ENCODE peak calls at places on chromosome 5, in eight cellular contexts. B, M, E, F, Q, W, L and K are unnamed samples.

GRCh38 chr5:153895266-153895665 is 143.4 kb downstream of the FAM114A2 start:
- DNase-seq in M (no peak), B (no peak), L (no peak), W (no peak), F (no peak), E (no peak), Q (no peak), K (no peak)

GRCh38 chr5:59673438-59674058 is 220.0 kb downstream of the PDE4D start:
- DNase-seq in E (no peak), W (peak; percentile 22), B (peak; percentile 71), Q (no peak), M (no peak), L (peak; percentile 16), F (no peak), K (peak; percentile 66)

GRCh38 chr5:56763711-56764466 is 51.5 kb upstream of the MAP3K1 start:
- DNase-seq in W (no peak), F (no peak), B (peak; percentile 45), E (no peak), Q (no peak), L (peak; percentile 7), M (peak; percentile 14), K (peak; percentile 88)

GRCh38 chr5:1325191-1325741 is 19.6 kb downstream of the CLPTM1L start:
- DNase-seq in F (no peak), B (no peak), W (no peak), E (no peak), Q (no peak), M (no peak), L (no peak), K (no peak)

GRCh38 chr5:97764700-97765099 is 581.7 kb upstream of the RIOK2 start:
- DNase-seq in M (peak; percentile 66), Q (no peak), E (no peak), F (no peak), B (no peak), L (no peak), W (no peak), K (no peak)

GRCh38 chr5:128097781-128098180 is 14.2 kb downstream of the SLC12A2 start:
- DNase-seq in E (no peak), W (no peak), M (no peak), L (no peak), B (peak; percentile 23), F (no peak), Q (no peak), K (no peak)

GRCh38 chr5:176812269-176813259 is 2.2 kb downstream of the UNC5A start:
- DNase-seq in Q (peak; percentile 76), E (no peak), L (peak; percentile 83), M (no peak), W (peak; percentile 60), B (no peak), F (peak; percentile 11), K (peak; percentile 67)

GRCh38 chr5:151345187-151345807 is 2.1 kb downstream of the SLC36A2 start:
- DNase-seq in W (no peak), L (no peak), E (no peak), M (no peak), B (no peak), Q (no peak), F (no peak), K (no peak)

GRCh38 chr5:111635151-111635945 is 121.6 kb downstream of the NREP start:
- DNase-seq in L (no peak), M (no peak), B (no peak), F (no peak), W (no peak), Q (no peak), E (no peak), K (no peak)

GRCh38 chr5:85663708-85664031 is 954.1 kb upstream of the COX7C start:
- DNase-seq in M (no peak), W (no peak), B (no peak), L (no peak), F (no peak), E (no peak), Q (no peak), K (peak; percentile 28)

GRCh38 chr5:125376059-125376641 is 629.7 kb upstream of the ZNF608 start:
- DNase-seq in W (no peak), B (no peak), F (no peak), L (no peak), Q (no peak), E (no peak), M (no peak), K (peak; percentile 57)

GRCh38 chr5:138869763-138870500 is 5.2 kb downstream of the LRRTM2 start:
- DNase-seq in B (no peak), F (no peak), L (no peak), Q (no peak), M (peak; percentile 73), E (no peak), W (no peak), K (no peak)

GRCh38 chr5:88666761-88667186 is 216.2 kb downstream of the MEF2C start:
- DNase-seq in W (no peak), E (no peak), B (no peak), M (peak; percentile 81), L (no peak), F (no peak), Q (no peak), K (no peak)

GRCh38 chr5:68817696-68818695 is 275.8 kb upstream of the SLC30A5 start:
- DNase-seq in F (no peak), E (no peak), Q (peak; percentile 46), W (no peak), M (no peak), L (no peak), B (no peak), K (no peak)

GRCh38 chr5:16740476-16740875 is 123.7 kb upstream of the RETREG1 start:
- DNase-seq in L (no peak), F (no peak), E (no peak), W (no peak), M (no peak), B (no peak), Q (no peak), K (peak; percentile 5)

GRCh38 chr5:7877851-7878250 is 8.9 kb downstream of the MTRR start:
- DNase-seq in L (no peak), W (no peak), B (no peak), Q (no peak), F (no peak), M (peak; percentile 59), E (no peak), K (no peak)

GRCh38 chr5:35303152-35303551 is 72.9 kb upstream of the PRLR start:
- DNase-seq in M (no peak), W (no peak), E (no peak), Q (no peak), F (no peak), B (no peak), L (no peak), K (no peak)

GRCh38 chr5:60841361-60841760 is 2.7 kb downstream of the ELOVL7 start:
- DNase-seq in W (no peak), B (no peak), F (no peak), E (no peak), Q (no peak), M (no peak), L (no peak), K (no peak)

GRCh38 chr5:147849226-147849625 is 17.8 kb upstream of the SPINK1 start:
- DNase-seq in M (peak; percentile 4), E (no peak), B (no peak), W (no peak), F (no peak), Q (no peak), L (no peak), K (no peak)

GRCh38 chr5:132476853-132477729 is 13.5 kb downstream of the IRF1 start:
- DNase-seq in L (no peak), E (no peak), Q (no peak), B (no peak), F (no peak), W (no peak), M (no peak), K (peak; percentile 31)

GRCh38 chr5:54836959-54837534 is 148.3 kb downstream of the ESM1 start:
- DNase-seq in W (no peak), B (no peak), L (no peak), M (no peak), F (no peak), E (no peak), Q (no peak), K (no peak)

GRCh38 chr5:58284886-58285285 is 175.0 kb downstream of the PLK2 start:
- DNase-seq in F (no peak), W (no peak), M (no peak), E (no peak), Q (no peak), B (no peak), L (no peak), K (no peak)

GRCh38 chr5:91031396-91031741 is 351.7 kb downstream of the ARRDC3 start:
- DNase-seq in F (no peak), L (no peak), M (no peak), Q (no peak), B (no peak), W (no peak), E (no peak), K (no peak)

GRCh38 chr5:120106912-120107525 is 357.1 kb upstream of the PRR16 start:
- DNase-seq in F (no peak), B (no peak), W (no peak), Q (no peak), E (no peak), M (no peak), L (no peak), K (no peak)

GRCh38 chr5:135246605-135246922 is 152.5 kb downstream of the MACROH2A1 start:
- DNase-seq in Q (no peak), M (no peak), B (no peak), W (no peak), E (no peak), F (no peak), L (no peak), K (no peak)

GRCh38 chr5:55303238-55303690 is 4.2 kb downstream of the DHX29 start:
- DNase-seq in F (no peak), B (no peak), E (no peak), L (no peak), M (peak; percentile 97), Q (no peak), W (no peak), K (no peak)

GRCh38 chr5:39759696-39760095 is 334.9 kb upstream of the DAB2 start:
- DNase-seq in M (no peak), W (no peak), B (no peak), L (no peak), Q (no peak), E (no peak), F (no peak), K (no peak)

GRCh38 chr5:33303696-33304095 is 137.1 kb upstream of the TARS1 start:
- DNase-seq in M (no peak), Q (no peak), L (no peak), B (no peak), W (no peak), F (no peak), E (no peak), K (no peak)

GRCh38 chr5:72296251-72296650 is 23.8 kb downstream of the MRPS27 start:
- DNase-seq in Q (no peak), B (peak; percentile 29), W (no peak), L (no peak), M (no peak), F (no peak), E (no peak), K (no peak)

GRCh38 chr5:55691265-55692105 is 20.6 kb downstream of the SLC38A9 start:
- DNase-seq in W (peak; percentile 30), Q (no peak), B (peak; percentile 64), L (no peak), M (peak; percentile 27), E (no peak), F (no peak), K (peak; percentile 34)

GRCh38 chr5:31957151-31957550 is 217.0 kb downstream of the GOLPH3 start:
- DNase-seq in Q (no peak), M (no peak), B (no peak), W (no peak), F (no peak), L (no peak), E (no peak), K (no peak)